ENCODE peak calls at places on chromosomes 3 and 15, in nine cellular contexts. M, J, R, X, W, F, C, K and Y are unnamed samples.

GRCh38 chr3:134820994-134821393 is 25.9 kb downstream of the EPHB1 start:
- DNase-seq in K (no peak), X (no peak), M (no peak), F (no peak), C (no peak), W (no peak), J (no peak), R (no peak), Y (no peak)

GRCh38 chr15:91515188-91515754 is 338.2 kb upstream of the SLCO3A1 start:
- DNase-seq in F (no peak), W (peak; percentile 11), M (peak; percentile 37), X (no peak), J (no peak), C (no peak), R (no peak), K (peak; percentile 84), Y (no peak)

GRCh38 chr3:138450181-138450580 is 15.8 kb downstream of the ESYT3 start:
- DNase-seq in K (no peak), M (no peak), F (no peak), C (no peak), W (no peak), X (no peak), R (no peak), J (no peak), Y (no peak)

GRCh38 chr15:40982855-40983254 is 29.6 kb downstream of the CHAC1 start:
- DNase-seq in J (no peak), X (no peak), F (no peak), K (no peak), W (peak; percentile 70), C (no peak), R (no peak), M (no peak), Y (no peak)

GRCh38 chr3:141728355-141728892 is 9.7 kb upstream of the RNF7 start:
- DNase-seq in C (no peak), J (no peak), X (no peak), W (no peak), R (no peak), K (no peak), F (no peak), M (no peak), Y (no peak)

GRCh38 chr3:43022111-43022510 is 43.0 kb downstream of the GASK1A start:
- DNase-seq in M (no peak), J (no peak), R (no peak), K (no peak), F (no peak), C (no peak), X (no peak), W (no peak), Y (no peak)

GRCh38 chr3:179765396-179765795 is 112.6 kb downstream of the USP13 start:
- DNase-seq in M (no peak), R (no peak), W (no peak), C (no peak), X (no peak), K (no peak), J (no peak), F (no peak), Y (no peak)

GRCh38 chr3:52070724-52071621 is 14.6 kb upstream of the DUSP7 start:
- DNase-seq in X (no peak), K (no peak), C (no peak), J (no peak), R (no peak), F (no peak), W (no peak), M (no peak), Y (no peak)

GRCh38 chr3:187739125-187739560 is 6.1 kb downstream of the BCL6 start:
- DNase-seq in F (no peak), C (no peak), R (peak; percentile 42), J (no peak), W (no peak), K (no peak), M (no peak), X (no peak), Y (no peak)

GRCh38 chr3:176041812-176042211 is 1155.5 kb downstream of the TBL1XR1 start:
- DNase-seq in K (peak; percentile 6), C (no peak), F (no peak), X (no peak), J (no peak), W (peak; percentile 50), R (no peak), M (no peak), Y (no peak)

GRCh38 chr3:133369041-133369440 is 30.8 kb upstream of the BFSP2 start:
- DNase-seq in R (no peak), M (no peak), J (no peak), K (no peak), F (no peak), W (no peak), C (no peak), X (no peak), Y (no peak)

GRCh38 chr15:78156653-78157052 is 7.5 kb downstream of the IDH3A start:
- DNase-seq in C (no peak), X (no peak), M (no peak), K (no peak), W (no peak), J (no peak), F (no peak), R (no peak), Y (no peak)